ENCODE peak calls at places on chromosomes 13 and 19, in eight cellular contexts. Z is ovary; C is hypothalamus; U is esophagus muscularis mucosa; H is stimulated activated CD8-positive, alpha-beta memory T cell treated with anti-CD3 and anti-CD28 coated beads, Interleukin-4, amount 100 ng/mL, for 1 hour; L is progenitor cell of endocrine pancreas; S is CD4-positive, alpha-beta T cell; X is T follicular helper cell. E is an unnamed sample.

GRCh38 chr19:29119582-29119981 is 93.4 kb downstream of the UQCRFS1 start:
- DNase-seq in U (no peak), L (peak), X (no peak), C (no peak), Z (no peak), S (no peak), H (no peak), E (peak)

GRCh38 chr19:5016268-5016667 is 47.4 kb downstream of the KDM4B start:
- DNase-seq in L (no peak), C (no peak), H (no peak), X (no peak), S (no peak), Z (no peak), U (no peak), E (no peak)

GRCh38 chr13:112453874-112454647 is 77.9 kb downstream of the SPACA7 start:
- DNase-seq in L (no peak), H (no peak), U (peak), S (no peak), X (no peak), Z (no peak), C (no peak), E (no peak)

GRCh38 chr13:49240017-49240416 is 7.7 kb upstream of the CDADC1 start:
- DNase-seq in Z (no peak), S (no peak), C (no peak), L (no peak), X (peak), U (no peak), H (no peak), E (peak)

GRCh38 chr19:5037936-5038335 is 69.0 kb downstream of the KDM4B start:
- DNase-seq in L (no peak), C (no peak), U (no peak), H (no peak), S (no peak), Z (no peak), X (no peak), E (no peak)

GRCh38 chr19:46068345-46069258 is 27.8 kb upstream of the IGFL4 start:
- DNase-seq in C (no peak), Z (no peak), X (no peak), S (no peak), H (no peak), L (no peak), U (no peak), E (peak)

GRCh38 chr19:4694211-4694987 is 24.3 kb upstream of the MYDGF start:
- DNase-seq in S (no peak), L (no peak), H (no peak), X (no peak), C (peak), Z (no peak), U (no peak), E (peak)

GRCh38 chr13:111947026-111947810 is 119.7 kb upstream of the SOX1 start:
- DNase-seq in L (no peak), C (no peak), S (no peak), H (no peak), U (no peak), Z (no peak), X (no peak), E (no peak)

GRCh38 chr19:46925548-46925950 is 64.8 kb downstream of the ARHGAP35 start:
- DNase-seq in U (no peak), Z (no peak), H (no peak), X (no peak), C (no peak), L (no peak), S (no peak), E (peak)

GRCh38 chr13:93226623-93227279 is at the start of gene GPC6:
- DNase-seq in X (no peak), Z (peak), H (no peak), L (peak), U (no peak), C (no peak), S (no peak), E (no peak)

GRCh38 chr13:25971499-25972145 is 80.2 kb downstream of the SHISA2 start:
- DNase-seq in U (peak), L (no peak), Z (no peak), X (peak), C (no peak), H (no peak), S (no peak), E (no peak)

GRCh38 chr19:10655457-10656312 is 1.5 kb downstream of the ILF3 start:
- DNase-seq in Z (no peak), H (no peak), L (no peak), S (no peak), C (no peak), U (no peak), X (no peak), E (peak)

GRCh38 chr13:26386026-26386425 is 132.1 kb downstream of the CDK8 start:
- DNase-seq in X (no peak), Z (no peak), H (no peak), U (no peak), L (no peak), S (no peak), C (no peak), E (no peak)

GRCh38 chr13:94233831-94234230 is 245.7 kb downstream of the DCT start:
- DNase-seq in Z (no peak), S (no peak), C (no peak), U (no peak), H (no peak), X (no peak), L (no peak), E (no peak)

GRCh38 chr13:59236979-59237378 is 926.7 kb downstream of the DIAPH3 start:
- DNase-seq in C (no peak), Z (no peak), U (no peak), S (no peak), H (no peak), X (no peak), L (no peak), E (no peak)

GRCh38 chr13:107721436-107721835 is 493.9 kb downstream of the LIG4 start:
- DNase-seq in X (no peak), H (no peak), Z (no peak), L (no peak), U (no peak), C (no peak), S (no peak), E (no peak)

GRCh38 chr19:32652893-32653625 is 21.9 kb downstream of the ANKRD27 start:
- DNase-seq in L (no peak), S (no peak), U (no peak), C (peak), X (no peak), Z (peak), H (no peak), E (no peak)

GRCh38 chr19:47792616-47793015 is 11.7 kb downstream of the TPRX1 start:
- DNase-seq in Z (no peak), S (no peak), X (no peak), H (no peak), U (no peak), C (no peak), L (no peak), E (no peak)

GRCh38 chr13:19382111-19382510 is 179.2 kb downstream of the TPTE2 start:
- DNase-seq in Z (no peak), L (no peak), S (no peak), C (no peak), H (no peak), U (no peak), X (no peak), E (no peak)

GRCh38 chr19:54738715-54739114 is 402 bp downstream of the KIR2DL3 start:
- DNase-seq in L (no peak), C (no peak), Z (no peak), H (no peak), U (no peak), X (no peak), S (no peak), E (no peak)

GRCh38 chr19:1232652-1233360 is 5.0 kb downstream of the CBARP start:
- DNase-seq in U (no peak), H (no peak), L (no peak), Z (peak), C (no peak), S (no peak), X (no peak), E (no peak)

GRCh38 chr19:44777715-44778347 is at the start of gene CBLC:
- DNase-seq in Z (no peak), X (no peak), L (peak), U (no peak), C (no peak), S (no peak), H (no peak), E (no peak)

GRCh38 chr19:16400911-16401675 is 70.7 kb downstream of the EPS15L1 start:
- DNase-seq in C (peak), H (no peak), L (no peak), Z (no peak), S (no peak), U (no peak), X (no peak), E (peak)

GRCh38 chr13:99027260-99027659 is 49.4 kb upstream of the DOCK9 start:
- DNase-seq in L (no peak), X (no peak), U (peak), S (no peak), C (no peak), H (no peak), Z (no peak), E (peak)

GRCh38 chr19:7366701-7367420 is 18.1 kb downstream of the ARHGEF18 start:
- DNase-seq in C (no peak), H (no peak), S (no peak), U (no peak), L (no peak), X (no peak), Z (no peak), E (peak)

GRCh38 chr19:3285647-3286176 is 61.3 kb downstream of the CELF5 start:
- DNase-seq in C (no peak), S (no peak), L (peak), Z (no peak), X (peak), U (no peak), H (no peak), E (no peak)

GRCh38 chr19:11418518-11419506 is at the start of gene RGL3:
- DNase-seq in U (no peak), C (peak), L (peak), H (no peak), Z (no peak), X (no peak), S (no peak), E (peak)

GRCh38 chr13:23380534-23380933 is 53.0 kb downstream of the SACS start:
- DNase-seq in Z (no peak), X (no peak), U (no peak), C (no peak), H (no peak), S (no peak), L (no peak), E (no peak)

GRCh38 chr13:111508902-111509509 is 188.6 kb downstream of the TEX29 start:
- DNase-seq in C (no peak), S (no peak), Z (no peak), H (no peak), U (no peak), L (no peak), X (no peak), E (no peak)

GRCh38 chr19:45954132-45954531 is 19.5 kb downstream of the NOVA2 start:
- DNase-seq in Z (no peak), S (no peak), U (no peak), C (peak), L (no peak), H (no peak), X (no peak), E (no peak)

GRCh38 chr19:18946335-18946734 is 5.3 kb upstream of the HOMER3 start:
- DNase-seq in L (no peak), S (no peak), Z (no peak), U (no peak), C (no peak), X (no peak), H (no peak), E (no peak)

GRCh38 chr13:40152904-40153303 is 497.4 kb downstream of the COG6 start:
- DNase-seq in S (no peak), U (no peak), Z (no peak), X (no peak), C (no peak), L (no peak), H (no peak), E (no peak)

GRCh38 chr19:35429698-35430097 is 18.4 kb upstream of the FFAR2 start:
- DNase-seq in L (no peak), Z (no peak), H (no peak), X (no peak), C (no peak), S (no peak), U (no peak), E (no peak)

GRCh38 chr19:31648347-31648746 is 299.1 kb upstream of the TSHZ3 start:
- DNase-seq in C (no peak), S (no peak), H (no peak), U (no peak), X (no peak), Z (no peak), L (no peak), E (peak)

GRCh38 chr19:33872445-33873320 is 76.0 kb downstream of the KCTD15 start:
- DNase-seq in L (no peak), S (no peak), Z (no peak), X (no peak), H (no peak), U (peak), C (no peak), E (no peak)

GRCh38 chr13:46213242-46213641 is 1.5 kb downstream of the LRRC63 start:
- DNase-seq in C (no peak), S (no peak), H (no peak), U (no peak), Z (no peak), L (no peak), X (no peak), E (no peak)

GRCh38 chr19:11984986-11985385 is 20.1 kb downstream of the ZNF763 start:
- DNase-seq in Z (no peak), C (no peak), H (no peak), S (no peak), L (no peak), U (no peak), X (no peak), E (peak)